ENCODE peak calls at places on chromosomes 1 and 21, in seven cellular contexts. One of them, this sample, is unnamed.

GRCh38 chr1:211625040-211625439 is 46.1 kb upstream of the SLC30A1 start:
- DNase-seq in neuronal stem cell: no peak
- DNase-seq in H9: no peak
- DNase-seq in H1: no peak
- DNase-seq in mesenchymal stem cell: peak
- DNase-seq in trophoblast cell: peak
- DNase-seq in IMR-90: peak
- DNase-seq in this sample: peak

GRCh38 chr1:176625365-176625764 is 162.4 kb downstream of the PAPPA2 start:
- DNase-seq in IMR-90: no peak
- DNase-seq in H1: no peak
- DNase-seq in trophoblast cell: no peak
- DNase-seq in neuronal stem cell: no peak
- DNase-seq in mesenchymal stem cell: no peak
- DNase-seq in H9: no peak
- DNase-seq in this sample: no peak

GRCh38 chr1:155166006-155166372 is 7.1 kb downstream of the KRTCAP2 start:
- DNase-seq in neuronal stem cell: no peak
- DNase-seq in mesenchymal stem cell: no peak
- DNase-seq in IMR-90: no peak
- DNase-seq in H9: peak
- DNase-seq in H1: no peak
- DNase-seq in trophoblast cell: no peak
- DNase-seq in this sample: no peak

GRCh38 chr1:198212675-198213074 is 55.9 kb downstream of the NEK7 start:
- DNase-seq in H9: no peak
- DNase-seq in IMR-90: peak
- DNase-seq in H1: no peak
- DNase-seq in mesenchymal stem cell: peak
- DNase-seq in trophoblast cell: peak
- DNase-seq in neuronal stem cell: no peak
- DNase-seq in this sample: no peak

GRCh38 chr1:156050376-156050775 is 3.2 kb downstream of the UBQLN4 start:
- DNase-seq in H1: no peak
- DNase-seq in IMR-90: no peak
- DNase-seq in H9: no peak
- DNase-seq in trophoblast cell: no peak
- DNase-seq in mesenchymal stem cell: no peak
- DNase-seq in neuronal stem cell: no peak
- DNase-seq in this sample: no peak

GRCh38 chr1:235006132-235006721 is 122.4 kb downstream of the TOMM20 start:
- DNase-seq in neuronal stem cell: no peak
- DNase-seq in trophoblast cell: no peak
- DNase-seq in H9: no peak
- DNase-seq in IMR-90: no peak
- DNase-seq in mesenchymal stem cell: no peak
- DNase-seq in H1: no peak
- DNase-seq in this sample: no peak

GRCh38 chr1:15033264-15033663 is 120.3 kb upstream of the TMEM51 start:
- DNase-seq in H1: no peak
- DNase-seq in IMR-90: peak
- DNase-seq in mesenchymal stem cell: peak
- DNase-seq in trophoblast cell: peak
- DNase-seq in neuronal stem cell: no peak
- DNase-seq in H9: no peak
- DNase-seq in this sample: peak

GRCh38 chr21:41610042-41610839 is 102.3 kb upstream of the TMPRSS2 start:
- DNase-seq in trophoblast cell: peak
- DNase-seq in H9: peak
- DNase-seq in IMR-90: peak
- DNase-seq in mesenchymal stem cell: peak
- DNase-seq in neuronal stem cell: no peak
- DNase-seq in H1: no peak
- DNase-seq in this sample: peak

GRCh38 chr21:36783612-36784383 is 84.9 kb downstream of the SIM2 start:
- DNase-seq in H9: no peak
- DNase-seq in trophoblast cell: peak
- DNase-seq in mesenchymal stem cell: peak
- DNase-seq in H1: no peak
- DNase-seq in IMR-90: peak
- DNase-seq in neuronal stem cell: no peak
- DNase-seq in this sample: peak

GRCh38 chr1:84724128-84724860 is 34.0 kb upstream of the SSX2IP start:
- DNase-seq in neuronal stem cell: no peak
- DNase-seq in trophoblast cell: peak
- DNase-seq in H9: peak
- DNase-seq in IMR-90: no peak
- DNase-seq in mesenchymal stem cell: no peak
- DNase-seq in H1: peak
- DNase-seq in this sample: peak

GRCh38 chr1:167805041-167805556 is 83.3 kb downstream of the MPZL1 start:
- DNase-seq in trophoblast cell: no peak
- DNase-seq in IMR-90: no peak
- DNase-seq in mesenchymal stem cell: no peak
- DNase-seq in H9: no peak
- DNase-seq in neuronal stem cell: no peak
- DNase-seq in H1: no peak
- DNase-seq in this sample: no peak

DNA sequence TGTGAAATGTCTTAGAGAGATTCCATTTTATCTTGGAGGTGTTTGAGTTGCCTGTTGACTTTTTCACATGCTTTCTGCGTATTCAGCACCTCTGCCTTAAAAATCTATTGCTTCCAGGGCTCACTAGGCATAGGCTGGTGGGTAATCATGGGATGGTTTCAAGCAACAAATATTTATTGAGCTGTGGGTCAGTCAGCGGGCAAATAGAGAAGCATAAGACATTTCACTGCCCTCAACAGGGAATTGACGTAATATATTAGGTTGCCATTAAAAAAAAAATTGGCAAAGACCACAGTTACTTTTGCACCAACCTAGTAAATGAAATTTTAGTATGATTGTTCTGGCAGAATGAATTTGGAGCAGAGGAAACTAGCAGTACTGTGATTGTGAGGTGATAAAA is 44.3 kb upstream of the NBL1 start:
- DNase-seq in trophoblast cell: no peak
- DNase-seq in H1: no peak
- DNase-seq in IMR-90: no peak
- DNase-seq in neuronal stem cell: no peak
- DNase-seq in H9: no peak
- DNase-seq in mesenchymal stem cell: no peak
- DNase-seq in this sample: no peak
- H3K27ac ChIP-seq in trophoblast cell: no peak
- H3K27ac ChIP-seq in H1: no peak
- H3K27ac ChIP-seq in IMR-90: no peak
- H3K27ac ChIP-seq in neuronal stem cell: no peak
- H3K27ac ChIP-seq in H9: no peak
- H3K27ac ChIP-seq in mesenchymal stem cell: no peak
- H3K27ac ChIP-seq in this sample: no peak

DNA sequence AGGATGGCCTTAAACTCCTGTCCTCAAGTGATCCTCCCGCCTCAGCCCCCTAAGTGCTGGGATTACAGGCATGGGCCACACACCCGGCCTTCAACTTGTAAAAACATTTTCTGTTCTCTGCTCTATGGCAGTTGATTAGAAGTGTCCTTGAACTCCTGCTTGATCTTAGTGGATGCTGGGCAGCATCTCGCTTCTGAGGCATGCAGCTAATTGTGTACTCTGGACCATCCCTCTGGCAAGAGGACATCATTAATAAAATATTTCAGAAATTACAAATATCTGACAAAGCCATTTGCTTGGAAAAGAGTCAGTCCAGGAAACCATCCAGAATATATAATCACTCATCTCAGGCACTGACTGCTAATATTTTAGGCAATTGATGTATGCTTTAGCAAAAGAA is 8.1 kb downstream of the NGF start:
- DNase-seq in H1: no peak
- DNase-seq in trophoblast cell: no peak
- DNase-seq in H9: no peak
- DNase-seq in IMR-90: peak
- DNase-seq in neuronal stem cell: no peak
- DNase-seq in mesenchymal stem cell: no peak
- DNase-seq in this sample: no peak
- H2BK120ac ChIP-seq in H1: no peak
- H2BK120ac ChIP-seq in trophoblast cell: no peak
- H2BK120ac ChIP-seq in H9: no peak
- H2BK120ac ChIP-seq in IMR-90: peak
- H2BK120ac ChIP-seq in neuronal stem cell: no peak
- H2BK120ac ChIP-seq in mesenchymal stem cell: no peak
- H2BK120ac ChIP-seq in this sample: no peak

DNA sequence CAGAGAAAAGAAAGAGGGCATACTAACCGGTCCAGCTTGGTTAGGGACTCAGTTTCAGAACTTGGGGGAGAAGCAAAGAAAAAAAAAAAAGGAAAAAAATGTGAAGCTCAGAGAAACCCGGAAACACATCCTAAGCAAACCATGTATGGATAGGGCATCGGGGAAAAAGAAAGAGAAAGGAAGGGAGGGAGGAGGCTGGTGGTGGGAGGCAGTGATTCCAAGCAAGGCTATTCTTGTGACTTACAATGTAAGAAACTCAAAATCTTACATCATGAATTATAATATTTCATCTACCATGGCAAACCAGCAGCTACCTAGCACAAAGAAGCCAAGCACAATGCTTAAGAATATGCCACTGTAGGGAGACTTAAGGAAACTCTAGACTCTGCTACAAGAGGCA is 60.3 kb downstream of the UBR4 start:
- DNase-seq in trophoblast cell: no peak
- DNase-seq in H9: no peak
- DNase-seq in mesenchymal stem cell: no peak
- DNase-seq in neuronal stem cell: no peak
- DNase-seq in IMR-90: no peak
- DNase-seq in H1: no peak
- DNase-seq in this sample: no peak
- H3K27ac ChIP-seq in trophoblast cell: no peak
- H3K27ac ChIP-seq in H9: no peak
- H3K27ac ChIP-seq in mesenchymal stem cell: no peak
- H3K27ac ChIP-seq in neuronal stem cell: no peak
- H3K27ac ChIP-seq in IMR-90: no peak
- H3K27ac ChIP-seq in H1: no peak
- H3K27ac ChIP-seq in this sample: no peak

GRCh38 chr1:37657620-37658412 is 23.1 kb upstream of the RSPO1 start:
- DNase-seq in IMR-90: no peak
- DNase-seq in H1: no peak
- DNase-seq in H9: no peak
- DNase-seq in trophoblast cell: no peak
- DNase-seq in mesenchymal stem cell: no peak
- DNase-seq in neuronal stem cell: no peak
- DNase-seq in this sample: no peak
- H2BK120ac ChIP-seq in IMR-90: no peak
- H2BK120ac ChIP-seq in H1: no peak
- H2BK120ac ChIP-seq in H9: no peak
- H2BK120ac ChIP-seq in trophoblast cell: no peak
- H2BK120ac ChIP-seq in mesenchymal stem cell: no peak
- H2BK120ac ChIP-seq in neuronal stem cell: no peak
- H2BK120ac ChIP-seq in this sample: no peak

GRCh38 chr1:87148670-87149069 is 180.0 kb upstream of the LMO4 start:
- DNase-seq in H9: no peak
- DNase-seq in mesenchymal stem cell: no peak
- DNase-seq in H1: no peak
- DNase-seq in neuronal stem cell: no peak
- DNase-seq in IMR-90: no peak
- DNase-seq in trophoblast cell: no peak
- DNase-seq in this sample: no peak
- H3K27ac ChIP-seq in H9: no peak
- H3K27ac ChIP-seq in mesenchymal stem cell: no peak
- H3K27ac ChIP-seq in H1: no peak
- H3K27ac ChIP-seq in neuronal stem cell: no peak
- H3K27ac ChIP-seq in IMR-90: peak
- H3K27ac ChIP-seq in trophoblast cell: peak
- H3K27ac ChIP-seq in this sample: no peak

GRCh38 chr1:169759038-169759437 is 25.2 kb upstream of the SELE start:
- DNase-seq in mesenchymal stem cell: no peak
- DNase-seq in trophoblast cell: no peak
- DNase-seq in H1: no peak
- DNase-seq in neuronal stem cell: no peak
- DNase-seq in H9: no peak
- DNase-seq in IMR-90: no peak
- DNase-seq in this sample: no peak
- H2BK120ac ChIP-seq in mesenchymal stem cell: no peak
- H2BK120ac ChIP-seq in trophoblast cell: no peak
- H2BK120ac ChIP-seq in H1: no peak
- H2BK120ac ChIP-seq in neuronal stem cell: no peak
- H2BK120ac ChIP-seq in H9: no peak
- H2BK120ac ChIP-seq in IMR-90: no peak
- H2BK120ac ChIP-seq in this sample: no peak

GRCh38 chr1:203878422-203878821 is 17.0 kb downstream of the SNRPE start:
- DNase-seq in neuronal stem cell: no peak
- DNase-seq in trophoblast cell: no peak
- DNase-seq in H9: no peak
- DNase-seq in H1: no peak
- DNase-seq in mesenchymal stem cell: no peak
- DNase-seq in IMR-90: no peak
- DNase-seq in this sample: no peak

GRCh38 chr1:203880606-203881005 is 19.2 kb downstream of the SNRPE start:
- DNase-seq in trophoblast cell: peak
- DNase-seq in mesenchymal stem cell: no peak
- DNase-seq in H9: no peak
- DNase-seq in IMR-90: no peak
- DNase-seq in neuronal stem cell: no peak
- DNase-seq in H1: no peak
- DNase-seq in this sample: no peak
- H3K27ac ChIP-seq in trophoblast cell: no peak
- H3K27ac ChIP-seq in mesenchymal stem cell: no peak
- H3K27ac ChIP-seq in H9: no peak
- H3K27ac ChIP-seq in IMR-90: no peak
- H3K27ac ChIP-seq in neuronal stem cell: no peak
- H3K27ac ChIP-seq in H1: no peak
- H3K27ac ChIP-seq in this sample: no peak

GRCh38 chr1:245469006-245469405 is 314.2 kb downstream of the KIF26B start:
- DNase-seq in mesenchymal stem cell: no peak
- DNase-seq in trophoblast cell: peak
- DNase-seq in H9: no peak
- DNase-seq in IMR-90: no peak
- DNase-seq in H1: no peak
- DNase-seq in neuronal stem cell: no peak
- DNase-seq in this sample: no peak
- H2BK120ac ChIP-seq in mesenchymal stem cell: no peak
- H2BK120ac ChIP-seq in trophoblast cell: no peak
- H2BK120ac ChIP-seq in H9: no peak
- H2BK120ac ChIP-seq in IMR-90: no peak
- H2BK120ac ChIP-seq in H1: no peak
- H2BK120ac ChIP-seq in neuronal stem cell: no peak
- H2BK120ac ChIP-seq in this sample: no peak

This sample was measured in mesendoderm.